ENCODE peak calls at places on chromosomes 2 and 18, in five cellular contexts. O is aorta, R is cardiac muscle cell, M is psoas muscle, F is suprapubic skin. N is an unnamed sample.
A peak's percentile ranks its signal among the peaks of the same experiment; 100 is the strongest.

GRCh38 chr18:22563098-22563707 is 145.5 kb upstream of the CTAGE1 start:
- DNase-seq in O (no peak), R (peak; percentile 79), M (no peak), F (no peak), N (peak; percentile 76)

GRCh38 chr2:171066110-171066509 is 94.6 kb downstream of the TLK1 start:
- DNase-seq in O (no peak), R (no peak), M (no peak), F (no peak), N (no peak)

GRCh38 chr2:25618676-25619075 is 54.7 kb downstream of the DTNB start:
- DNase-seq in O (no peak), R (no peak), M (no peak), F (no peak), N (no peak)

GRCh38 chr2:16261071-16261470 is 320.7 kb downstream of the MYCN start:
- DNase-seq in O (no peak), R (no peak), M (no peak), F (no peak), N (no peak)

GRCh38 chr2:215635788-215636139 is 199.9 kb upstream of the FN1 start:
- DNase-seq in O (no peak), R (no peak), M (no peak), F (no peak), N (peak; percentile 28)

GRCh38 chr2:44938287-44939073 is 3.0 kb upstream of the SIX3 start:
- DNase-seq in O (peak; percentile 76), R (peak; percentile 52), M (no peak), F (no peak), N (no peak)

GRCh38 chr2:85737961-85738360 is 15.8 kb upstream of the ATOH8 start:
- DNase-seq in O (no peak), R (no peak), M (no peak), F (peak; percentile 53), N (no peak)

GRCh38 chr18:31450409-31450808 is 2.9 kb downstream of the DSG3 start:
- DNase-seq in O (no peak), R (no peak), M (no peak), F (no peak), N (no peak)

GRCh38 chr2:148674063-148675020 is 29.8 kb downstream of the EPC2 start:
- DNase-seq in O (no peak), R (no peak), M (no peak), F (no peak), N (no peak)

GRCh38 chr2:120243875-120244553 is 8.6 kb upstream of the RALB start:
- DNase-seq in O (no peak), R (no peak), M (no peak), F (no peak), N (no peak)

GRCh38 chr2:228688007-228688645 is 506.6 kb upstream of the SPHKAP start:
- DNase-seq in O (no peak), R (no peak), M (no peak), F (no peak), N (no peak)

GRCh38 chr2:208879666-208880065 is 473.1 kb downstream of the PTH2R start:
- DNase-seq in O (no peak), R (no peak), M (no peak), F (no peak), N (no peak)

GRCh38 chr2:44130441-44130840 is 38.2 kb upstream of the PPM1B start:
- DNase-seq in O (no peak), R (no peak), M (no peak), F (no peak), N (no peak)

GRCh38 chr18:9696701-9697100 is 11.4 kb upstream of the RAB31 start:
- DNase-seq in O (no peak), R (no peak), M (no peak), F (no peak), N (no peak)
- H3K4me3 ChIP-seq in O (no peak overlapping the region), R (no peak overlapping the region), M (no peak overlapping the region), F (no peak overlapping the region), N (no peak overlapping the region)

GRCh38 chr18:58051765-58052460 is 7.9 kb downstream of the NEDD4L start:
- DNase-seq in O (no peak), R (no peak), M (no peak), F (no peak), N (no peak)

GRCh38 chr18:58056159-58056558 is 12.1 kb downstream of the NEDD4L start:
- DNase-seq in O (no peak), R (no peak), M (no peak), F (no peak), N (no peak)

GRCh38 chr18:58052960-58053359 is 8.9 kb downstream of the NEDD4L start:
- DNase-seq in O (no peak), R (no peak), M (no peak), F (no peak), N (no peak)

GRCh38 chr18:58056847-58057246 is 12.8 kb downstream of the NEDD4L start:
- DNase-seq in O (no peak), R (no peak), M (no peak), F (no peak), N (no peak)

DNA sequence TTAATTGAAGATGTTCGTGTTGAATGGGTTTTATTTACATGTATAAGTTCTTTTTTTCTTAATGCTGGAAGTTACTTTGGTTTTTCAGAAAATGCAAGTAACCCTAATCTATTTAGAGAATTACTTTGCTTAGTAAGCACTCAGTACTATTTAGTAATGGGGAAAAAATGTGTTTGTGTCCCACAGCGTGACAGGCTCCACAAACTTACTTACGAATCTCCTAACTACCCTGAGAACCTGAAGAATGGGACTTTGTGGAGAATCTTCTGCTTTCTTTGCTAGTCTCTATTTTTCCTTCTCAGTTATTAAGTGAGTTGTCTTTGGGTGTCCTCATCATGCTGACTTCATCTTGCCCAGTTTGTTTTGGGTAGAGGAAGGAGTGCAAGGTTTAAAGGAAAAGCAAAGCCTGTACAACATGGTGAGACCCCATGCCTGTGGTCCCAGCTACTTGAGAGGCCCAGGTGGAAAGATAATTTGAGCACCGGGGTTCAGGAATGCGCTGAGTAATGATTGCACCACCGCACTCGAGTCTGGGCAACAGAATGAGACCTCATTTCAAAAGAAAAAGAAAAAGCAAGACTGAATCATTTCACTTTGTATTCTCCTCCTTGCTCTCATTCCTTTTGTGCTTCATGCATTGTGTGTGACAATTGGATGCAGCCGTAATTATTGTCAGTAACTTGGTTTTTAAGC is 10.2 kb downstream of the NEDD4L start:
- DNase-seq in O (no peak), R (no peak), M (no peak), F (no peak), N (no peak)
- H3K27ac ChIP-seq in O (no peak overlapping the region), R (no peak overlapping the region), M (no peak overlapping the region), F (no peak overlapping the region), N (no peak overlapping the region)

GRCh38 chr2:143177081-143177786 is 48.0 kb downstream of the ARHGAP15 start:
- DNase-seq in O (no peak), R (no peak), M (no peak), F (no peak), N (no peak)
- H3K4me3 ChIP-seq in O (no peak overlapping the region), R (no peak overlapping the region), M (no peak overlapping the region), F (no peak overlapping the region), N (no peak overlapping the region)

GRCh38 chr2:54966837-54967236 is 83.4 kb downstream of the RTN4 start:
- DNase-seq in O (no peak), R (no peak), M (no peak), F (no peak), N (no peak)

GRCh38 chr2:54967269-54967668 is 83.0 kb downstream of the RTN4 start:
- DNase-seq in O (no peak), R (no peak), M (no peak), F (no peak), N (no peak)

GRCh38 chr2:54966165-54966819 is 84.0 kb downstream of the RTN4 start:
- DNase-seq in O (no peak), R (no peak), M (no peak), F (no peak), N (no peak)

GRCh38 chr2:54964271-54964670 is 86.0 kb downstream of the RTN4 start:
- DNase-seq in O (no peak), R (no peak), M (no peak), F (no peak), N (no peak)

GRCh38 chr2:54965425-54965824 is 84.8 kb downstream of the RTN4 start:
- DNase-seq in O (no peak), R (no peak), M (no peak), F (no peak), N (no peak)
- H3K27ac ChIP-seq in O (no peak overlapping the region), R (no peak overlapping the region), M (peak overlapping the region; percentile 95), F (peak overlapping the region; percentile 39), N (no peak overlapping the region)

DNA sequence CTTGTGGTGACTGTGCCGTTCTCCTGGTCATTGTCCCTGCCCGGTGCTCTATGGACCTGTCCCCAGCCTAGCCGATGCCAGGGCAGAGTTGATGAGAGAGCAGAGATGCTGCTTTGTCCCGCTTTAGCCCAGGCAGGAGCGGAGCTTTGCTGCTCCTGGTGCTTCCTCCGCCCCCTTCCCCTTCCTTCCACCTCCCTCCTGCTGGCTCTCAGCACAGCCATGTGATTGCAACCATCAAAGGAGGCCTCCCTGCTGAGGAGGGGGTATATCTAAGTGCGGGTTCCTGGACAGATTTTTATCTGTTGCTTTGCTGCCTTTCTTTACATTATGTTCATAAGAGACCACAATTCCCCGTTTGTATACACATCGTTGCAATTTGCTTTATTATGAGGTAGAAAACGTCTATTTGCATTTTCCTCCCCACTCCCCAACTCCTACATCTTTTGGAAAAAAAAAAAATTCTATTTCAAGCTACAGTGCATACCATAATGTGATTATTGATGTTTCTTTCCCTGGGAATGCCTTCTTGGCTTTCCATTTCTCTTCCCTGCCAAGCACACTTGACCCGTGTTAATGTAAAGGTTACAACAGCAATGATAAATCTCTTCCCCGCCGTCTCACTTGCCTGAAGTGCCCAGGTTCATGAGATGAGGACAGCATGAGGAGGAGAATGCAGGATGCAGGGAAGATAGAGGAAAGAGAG is 25.4 kb downstream of the ALPK2 start:
- DNase-seq in O (no peak), R (peak; percentile 55), M (no peak), F (no peak), N (no peak)
- H3K4me3 ChIP-seq in O (no peak overlapping the region), R (no peak overlapping the region), M (no peak overlapping the region), F (no peak overlapping the region), N (no peak overlapping the region)

DNA sequence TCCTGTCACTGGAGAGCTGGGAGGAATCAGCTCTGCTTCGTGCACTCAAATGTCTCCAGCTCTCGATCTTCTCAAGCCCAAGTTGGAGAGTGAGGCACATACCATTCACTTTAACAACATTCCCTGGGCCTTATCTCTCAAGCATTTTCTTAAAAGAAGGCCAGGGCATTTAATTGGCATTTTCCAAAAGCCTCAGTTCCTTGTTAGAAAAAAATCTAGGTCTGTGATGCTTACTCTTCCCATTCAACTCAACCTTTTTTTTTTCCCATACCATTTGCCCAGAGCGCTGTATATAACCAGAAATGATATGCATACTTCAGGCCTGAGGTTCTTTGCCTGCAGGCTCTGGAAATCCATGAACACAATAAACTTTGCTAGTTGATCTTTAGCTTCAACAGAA is 10.1 kb downstream of the QPCT start:
- DNase-seq in O (no peak), R (peak; percentile 2), M (no peak), F (no peak), N (no peak)
- H3K27ac ChIP-seq in O (no peak overlapping the region), R (no peak overlapping the region), M (no peak overlapping the region), F (no peak overlapping the region), N (no peak overlapping the region)

GRCh38 chr18:23951206-23951605 is 63.3 kb upstream of the TTC39C start:
- DNase-seq in O (no peak), R (no peak), M (no peak), F (no peak), N (no peak)
- H3K4me3 ChIP-seq in O (no peak overlapping the region), R (no peak overlapping the region), M (no peak overlapping the region), F (no peak overlapping the region), N (no peak overlapping the region)

GRCh38 chr2:206211657-206212255 is 52.1 kb downstream of the EEF1B2 start:
- DNase-seq in O (no peak), R (no peak), M (no peak), F (no peak), N (peak; percentile 30)
- H3K27ac ChIP-seq in O (no peak overlapping the region), R (no peak overlapping the region), M (no peak overlapping the region), F (peak overlapping the region; percentile 63), N (no peak overlapping the region)

GRCh38 chr2:74029719-74030397 is 45.1 kb downstream of the TET3 start:
- DNase-seq in O (no peak), R (no peak), M (no peak), F (no peak), N (no peak)
- H3K4me3 ChIP-seq in O (no peak overlapping the region), R (no peak overlapping the region), M (no peak overlapping the region), F (no peak overlapping the region), N (no peak overlapping the region)

N was measured in adrenal gland.